ENCODE peak calls at places on chromosomes 7 and 10, in five cellular contexts. G, M, W, V and J are unnamed samples.

GRCh38 chr10:129942391-129942790 is 21.7 kb downstream of the EBF3 start:
- DNase-seq in G (no peak), M (no peak), W (no peak), V (no peak), J (no peak)

GRCh38 chr7:51621956-51622355 is 305.3 kb upstream of the COBL start:
- DNase-seq in G (no peak), M (no peak), W (no peak), V (no peak), J (no peak)

GRCh38 chr7:152894295-152895170 is 135.0 kb downstream of the ACTR3B start:
- DNase-seq in G (peak), M (no peak), W (peak), V (peak), J (no peak)

GRCh38 chr7:134954197-134955082 is 31.9 kb upstream of the AGBL3 start:
- DNase-seq in G (peak), M (peak), W (peak), V (peak), J (peak)

GRCh38 chr10:26839966-26840627 is 20.7 kb downstream of the ABI1 start:
- DNase-seq in G (no peak), M (no peak), W (no peak), V (no peak), J (peak)

GRCh38 chr7:4739528-4739992 is 35.9 kb upstream of the AP5Z1 start:
- DNase-seq in G (peak), M (no peak), W (peak), V (peak), J (peak)

GRCh38 chr10:9024210-9024609 is 969.7 kb downstream of the GATA3 start:
- DNase-seq in G (no peak), M (no peak), W (no peak), V (no peak), J (no peak)

GRCh38 chr7:84297606-84298005 is 103.0 kb upstream of the SEMA3A start:
- DNase-seq in G (no peak), M (no peak), W (no peak), V (no peak), J (no peak)

GRCh38 chr10:97861351-97861750 is 11.7 kb downstream of the GOLGA7B start:
- DNase-seq in G (peak), M (no peak), W (no peak), V (no peak), J (peak)

GRCh38 chr10:59870152-59870551 is 36.2 kb downstream of the CCDC6 start:
- DNase-seq in G (no peak), M (no peak), W (no peak), V (no peak), J (no peak)

GRCh38 chr7:127460077-127460476 is 67.6 kb upstream of the ZNF800 start:
- DNase-seq in G (no peak), M (no peak), W (no peak), V (no peak), J (no peak)

GRCh38 chr7:157932498-157933218 is 595.9 kb downstream of the DNAJB6 start:
- DNase-seq in G (no peak), M (no peak), W (peak), V (no peak), J (no peak)

GRCh38 chr10:118983263-118983662 is 46.3 kb upstream of the NANOS1 start:
- DNase-seq in G (no peak), M (peak), W (peak), V (no peak), J (no peak)

GRCh38 chr7:43193905-43194304 is 81.5 kb downstream of the HECW1 start:
- DNase-seq in G (no peak), M (no peak), W (no peak), V (no peak), J (no peak)

GRCh38 chr10:58775960-58776574 is 263.4 kb downstream of the BICC1 start:
- DNase-seq in G (no peak), M (no peak), W (no peak), V (no peak), J (peak)

GRCh38 chr7:149696313-149696712 is 77.1 kb downstream of the ZNF467 start:
- DNase-seq in G (no peak), M (no peak), W (no peak), V (no peak), J (no peak)

GRCh38 chr7:44246396-44247113 is 45.8 kb downstream of the YKT6 start:
- DNase-seq in G (no peak), M (no peak), W (no peak), V (no peak), J (no peak)

GRCh38 chr7:156612930-156613329 is 27.6 kb upstream of the RNF32 start:
- DNase-seq in G (no peak), M (peak), W (no peak), V (no peak), J (no peak)

GRCh38 chr10:6348091-6348862 is 145.5 kb downstream of the PFKFB3 start:
- DNase-seq in G (no peak), M (peak), W (no peak), V (no peak), J (no peak)
- TF ChIP-seq SMC3 in G (no peak), M (no peak), W (no peak), V (no peak), J (no peak)

GRCh38 chr7:123351027-123351426 is 151.3 kb upstream of the SLC13A1 start:
- DNase-seq in G (no peak), M (no peak), W (no peak), V (no peak), J (no peak)

GRCh38 chr7:123352957-123353356 is 153.2 kb upstream of the SLC13A1 start:
- DNase-seq in G (no peak), M (no peak), W (no peak), V (no peak), J (no peak)

GRCh38 chr7:123348700-123349099 is 148.9 kb upstream of the SLC13A1 start:
- DNase-seq in G (no peak), M (no peak), W (no peak), V (no peak), J (no peak)

GRCh38 chr7:123352226-123352550 is 152.4 kb upstream of the SLC13A1 start:
- DNase-seq in G (no peak), M (no peak), W (no peak), V (no peak), J (no peak)

DNA sequence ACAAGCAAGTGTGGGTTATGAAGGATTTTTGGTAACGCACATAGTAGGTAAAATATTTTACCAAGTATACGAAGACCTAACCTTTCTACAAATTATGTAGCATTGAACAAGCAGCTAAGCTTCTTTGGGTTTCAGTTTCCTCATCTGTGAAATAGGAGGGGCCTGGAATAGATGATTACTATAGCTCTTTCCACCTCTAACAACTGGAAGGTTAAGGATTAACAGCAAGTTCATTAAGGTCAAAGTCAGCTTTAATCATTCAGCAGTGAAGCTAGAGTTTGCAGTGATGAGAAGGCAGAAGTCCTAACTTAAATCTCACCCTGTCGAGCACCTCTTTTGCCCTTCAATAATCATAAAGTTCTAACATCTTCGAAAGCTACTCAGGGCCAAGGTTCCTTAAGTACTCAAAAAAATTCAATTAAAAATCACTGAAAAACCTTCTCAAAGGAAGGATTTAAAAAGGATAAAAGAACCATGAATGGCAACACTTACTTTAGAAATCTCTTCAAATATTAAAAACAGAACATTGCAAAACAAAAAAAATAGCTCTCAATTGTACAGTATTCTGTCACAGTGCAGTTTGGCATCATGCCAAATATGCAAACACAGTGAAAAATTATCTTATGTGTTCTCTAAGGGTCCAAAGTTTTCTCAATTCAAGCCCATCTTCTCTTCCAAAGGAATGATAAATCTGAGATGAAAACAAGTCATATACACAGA is 151.9 kb upstream of the SLC13A1 start:
- DNase-seq in G (no peak), M (no peak), W (no peak), V (peak), J (no peak)
- TF ChIP-seq SMC3 in G (no peak), M (no peak), W (no peak), V (no peak), J (no peak)

DNA sequence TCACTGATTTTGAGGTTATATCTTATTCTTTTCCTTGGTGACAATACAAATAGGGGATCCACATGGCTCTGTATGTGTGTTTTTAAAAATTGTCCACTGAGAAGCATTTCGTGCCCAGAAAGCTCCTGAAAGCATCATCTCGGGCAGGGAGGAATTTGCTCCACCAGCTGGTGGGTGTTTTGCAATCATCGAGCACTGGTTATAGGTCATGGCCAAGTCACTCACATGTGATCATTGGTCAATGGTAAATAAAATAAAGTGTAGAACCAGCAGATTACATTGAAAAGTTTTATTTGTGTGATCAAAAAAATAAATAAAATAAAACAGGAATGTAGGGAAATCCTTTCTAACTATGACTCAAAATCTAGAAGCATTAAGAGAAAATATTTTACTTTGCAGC is 23.0 kb upstream of the SNX13 start:
- DNase-seq in G (no peak), M (no peak), W (peak), V (no peak), J (peak)
- TF ChIP-seq SMC3 in G (no peak), M (no peak), W (no peak), V (no peak), J (no peak)

DNA sequence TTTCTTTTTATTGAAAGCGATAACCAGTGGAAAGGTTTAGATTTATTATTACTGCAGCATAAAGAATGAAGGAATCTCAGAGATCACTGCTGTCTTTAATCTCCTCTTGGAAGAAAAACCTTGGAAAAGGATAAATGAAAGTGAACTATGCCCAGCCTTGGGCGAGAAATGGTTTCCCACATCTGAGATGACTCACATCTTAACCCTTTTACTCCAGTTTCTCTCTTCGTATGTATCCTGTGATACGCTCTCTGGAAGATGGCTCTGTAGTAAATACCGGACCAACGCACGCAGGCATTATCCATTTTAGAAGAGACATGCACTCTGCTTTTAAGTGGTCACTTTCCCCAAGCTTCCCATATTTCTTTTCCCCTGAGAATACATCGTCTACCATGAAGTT is 207.3 kb upstream of the BMPER start:
- DNase-seq in G (no peak), M (no peak), W (no peak), V (no peak), J (no peak)
- TF ChIP-seq SMC3 in G (no peak), M (no peak), W (no peak), V (no peak), J (no peak)

DNA sequence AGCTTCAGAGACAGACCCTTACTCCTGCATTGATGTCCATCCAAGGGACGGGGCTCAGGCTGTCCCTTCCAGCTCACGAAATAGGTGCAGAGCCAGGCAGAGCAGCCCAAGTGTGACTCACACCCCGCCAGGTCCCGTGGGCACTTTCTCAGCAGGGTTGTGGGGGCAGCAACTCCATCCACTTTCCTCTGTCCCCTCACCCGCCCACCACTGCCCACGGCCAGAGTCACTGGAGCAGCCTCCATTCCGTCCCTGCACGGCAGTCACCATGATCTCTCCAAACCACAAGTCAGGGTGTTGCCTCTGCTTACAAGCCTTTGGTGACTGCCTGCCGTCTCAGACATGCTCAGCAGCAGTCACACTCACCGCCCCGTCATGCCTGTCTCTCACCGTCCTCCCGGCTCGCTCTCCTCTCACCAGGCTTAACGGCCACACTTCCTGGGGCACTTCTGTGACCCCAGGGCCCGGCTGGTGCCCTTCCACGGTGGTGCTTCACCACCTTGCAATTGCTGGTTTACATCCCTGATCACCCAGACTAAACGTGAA is 39.3 kb downstream of the CALML3 start:
- DNase-seq in G (no peak), M (no peak), W (no peak), V (peak), J (peak)
- TF ChIP-seq SMC3 in G (no peak), M (no peak), W (no peak), V (no peak), J (no peak)

DNA sequence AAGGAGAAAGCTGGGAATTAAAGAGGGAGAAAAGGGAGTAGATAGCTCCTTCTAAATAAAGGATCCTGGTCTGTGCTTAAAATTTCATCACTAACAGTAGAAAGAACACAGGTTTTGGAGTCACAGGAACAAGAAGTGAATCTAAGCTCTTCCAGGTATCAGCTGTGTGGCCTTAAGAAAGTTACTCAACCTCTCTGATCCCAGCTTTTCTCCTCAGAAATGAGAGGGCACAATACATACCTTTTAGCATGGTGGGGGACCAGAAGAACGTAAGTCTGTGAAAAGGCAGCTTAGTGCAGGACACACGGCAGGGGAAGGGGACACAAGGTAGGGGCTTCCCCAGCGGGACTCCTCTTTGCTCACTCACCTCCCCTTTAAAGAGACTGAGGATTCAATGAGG is 13.4 kb downstream of the GFRA1 start:
- DNase-seq in G (no peak), M (no peak), W (no peak), V (no peak), J (no peak)
- TF ChIP-seq SMC3 in G (no peak), M (no peak), W (no peak), V (no peak), J (no peak)

GRCh38 chr7:27647052-27647451 is 15.6 kb downstream of the HIBADH start:
- DNase-seq in G (peak), M (no peak), W (no peak), V (no peak), J (peak)
- TF ChIP-seq SMC3 in G (no peak), M (no peak), W (no peak), V (no peak), J (no peak)

DNA sequence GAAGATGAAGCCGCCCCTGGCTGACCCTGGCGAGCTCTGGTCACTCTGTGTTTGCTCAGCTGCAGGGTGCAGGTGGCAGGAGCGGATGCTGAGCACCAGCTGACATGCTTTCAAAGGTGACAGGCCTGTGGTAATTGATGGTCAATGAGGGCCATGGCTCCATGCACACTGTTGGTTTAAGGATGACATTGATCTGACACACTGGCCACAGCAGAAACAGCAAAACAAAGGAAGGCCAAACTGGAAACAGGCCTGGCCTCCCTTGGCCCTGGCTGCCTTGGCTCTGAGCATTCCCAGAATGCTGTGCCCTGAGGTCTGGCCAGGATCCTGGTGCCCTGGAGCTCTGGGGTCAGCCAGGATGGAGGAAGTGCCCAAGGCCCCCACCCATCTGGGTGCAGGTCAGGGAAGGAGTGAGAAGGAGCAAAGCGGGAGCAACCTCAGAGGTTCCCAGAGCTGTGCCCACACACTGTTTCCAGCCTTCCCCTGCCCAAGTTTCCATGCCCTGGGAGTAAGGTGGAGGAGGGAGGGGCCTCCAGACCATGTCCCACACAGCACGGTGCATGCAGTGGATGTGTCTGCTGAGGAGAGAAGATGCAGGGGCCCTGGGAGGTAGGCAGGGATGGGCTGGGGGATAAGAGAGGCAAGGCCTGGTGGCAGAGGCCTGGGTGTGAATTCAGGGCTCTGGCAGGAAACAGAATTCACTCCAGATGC is 302.2 kb downstream of the RPS24 start:
- DNase-seq in G (no peak), M (no peak), W (no peak), V (no peak), J (peak)
- TF ChIP-seq SMC3 in G (no peak), M (no peak), W (no peak), V (no peak), J (no peak)

GRCh38 chr7:3034591-3035150 is 9.0 kb downstream of the CARD11 start:
- DNase-seq in G (no peak), M (no peak), W (no peak), V (no peak), J (no peak)
- TF ChIP-seq SMC3 in G (no peak), M (no peak), W (no peak), V (no peak), J (no peak)

DNA sequence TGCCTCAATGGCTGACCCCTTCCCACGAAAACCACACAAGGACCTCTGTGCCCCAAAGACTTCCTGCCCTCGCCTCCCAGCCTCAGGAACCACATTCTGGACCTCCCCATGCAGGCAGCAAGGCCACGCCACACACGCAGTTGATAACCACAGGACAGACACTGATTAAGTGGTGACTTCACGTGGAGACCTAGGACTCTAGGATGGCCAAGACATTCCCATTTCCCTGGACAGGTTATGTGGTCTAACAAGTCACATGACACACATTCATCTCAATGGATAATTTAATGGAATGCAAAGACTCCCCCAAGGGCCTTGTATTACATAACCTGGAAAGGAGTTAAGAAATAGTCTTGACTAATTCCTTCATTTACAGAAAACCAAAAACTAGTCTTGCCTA is 110.2 kb downstream of the LARP4B start:
- DNase-seq in G (no peak), M (no peak), W (no peak), V (no peak), J (peak)
- TF ChIP-seq SMC3 in G (no peak), M (no peak), W (no peak), V (no peak), J (no peak)